ENCODE peak calls at places on chromosomes 7 and 10, in five cellular contexts. X, M, H, D and A are unnamed samples.

GRCh38 chr10:116324227-116324950 is at the start of gene CCDC172:
- DNase-seq in X (no peak), M (no peak), H (no peak), D (no peak), A (no peak)

GRCh38 chr7:28435732-28436378 is 23.5 kb downstream of the CREB5 start:
- DNase-seq in X (no peak), M (no peak), H (no peak), D (no peak), A (no peak)

GRCh38 chr7:27151945-27152815 is at the start of gene HOXA3:
- DNase-seq in X (no peak), M (peak; percentile 84), H (peak; percentile 5), D (peak; percentile 9), A (no peak)

GRCh38 chr7:132350741-132351140 is 225.5 kb downstream of the PLXNA4 start:
- DNase-seq in X (no peak), M (no peak), H (no peak), D (no peak), A (no peak)

GRCh38 chr10:78570633-78571032 is 498.1 kb upstream of the ZMIZ1 start:
- DNase-seq in X (no peak), M (no peak), H (no peak), D (no peak), A (no peak)

GRCh38 chr10:49734676-49735075 is 27.4 kb downstream of the OGDHL start:
- DNase-seq in X (no peak), M (peak; percentile 44), H (no peak), D (no peak), A (no peak)

GRCh38 chr7:147771344-147771743 is 819.2 kb upstream of the C7orf33 start:
- DNase-seq in X (no peak), M (no peak), H (no peak), D (no peak), A (no peak)

GRCh38 chr10:103254538-103255325 is 9.0 kb downstream of the RPEL1 start:
- DNase-seq in X (no peak), M (no peak), H (no peak), D (no peak), A (no peak)

GRCh38 chr10:86556933-86557649 is 35.5 kb upstream of the WAPL start:
- DNase-seq in X (no peak), M (no peak), H (no peak), D (no peak), A (no peak)

GRCh38 chr10:48605264-48605615 is 367 bp upstream of the ARHGAP22 start:
- DNase-seq in X (no peak), M (no peak), H (no peak), D (no peak), A (no peak)

GRCh38 chr7:134907639-134908038 is 78.7 kb upstream of the AGBL3 start:
- DNase-seq in X (no peak), M (no peak), H (no peak), D (no peak), A (no peak)

GRCh38 chr7:148664319-148664718 is 34.4 kb upstream of the CUL1 start:
- DNase-seq in X (no peak), M (no peak), H (peak; percentile 63), D (peak; percentile 26), A (peak; percentile 62)

GRCh38 chr7:116582164-116582732 is 57.4 kb downstream of the CAV1 start:
- DNase-seq in X (no peak), M (no peak), H (no peak), D (no peak), A (no peak)

GRCh38 chr10:118166951-118167350 is 120.2 kb upstream of the RAB11FIP2 start:
- DNase-seq in X (no peak), M (no peak), H (no peak), D (no peak), A (no peak)

GRCh38 chr10:77613476-77614130 is 24.0 kb downstream of the KCNMA1 start:
- DNase-seq in X (no peak), M (no peak), H (no peak), D (no peak), A (no peak)

GRCh38 chr7:21146642-21147423 is 281.1 kb upstream of the SP4 start:
- DNase-seq in X (no peak), M (no peak), H (no peak), D (no peak), A (no peak)

GRCh38 chr7:41156268-41156667 is 546.6 kb downstream of the INHBA start:
- DNase-seq in X (no peak), M (no peak), H (no peak), D (no peak), A (no peak)

GRCh38 chr7:43876266-43876665 is 6.9 kb upstream of the MRPS24 start:
- DNase-seq in X (no peak), M (no peak), H (no peak), D (no peak), A (no peak)

GRCh38 chr7:17301491-17302101 is 3.1 kb downstream of the AHR start:
- DNase-seq in X (no peak), M (peak; percentile 32), H (peak; percentile 31), D (no peak), A (no peak)

GRCh38 chr7:27112960-27113949 is 10.8 kb upstream of the HOXA2 start:
- DNase-seq in X (peak; percentile 69), M (peak; percentile 80), H (no peak), D (no peak), A (no peak)

GRCh38 chr10:6588082-6588481 is 8.0 kb upstream of the PRKCQ start:
- DNase-seq in X (no peak), M (no peak), H (no peak), D (no peak), A (no peak)

GRCh38 chr10:98363188-98363587 is 51.8 kb downstream of the PYROXD2 start:
- DNase-seq in X (no peak), M (no peak), H (no peak), D (no peak), A (no peak)

GRCh38 chr10:69453759-69454158 is 2.5 kb downstream of the TSPAN15 start:
- DNase-seq in X (no peak), M (no peak), H (no peak), D (no peak), A (no peak)

GRCh38 chr10:69451784-69452251 is 553 bp downstream of the TSPAN15 start:
- DNase-seq in X (no peak), M (peak; percentile 84), H (no peak), D (no peak), A (peak; percentile 27)

GRCh38 chr10:69452676-69453415 is 1.6 kb downstream of the TSPAN15 start:
- DNase-seq in X (no peak), M (no peak), H (no peak), D (no peak), A (no peak)

GRCh38 chr10:69449841-69450240 is 1.4 kb upstream of the TSPAN15 start:
- DNase-seq in X (no peak), M (peak; percentile 83), H (peak; percentile 69), D (no peak), A (no peak)

DNA sequence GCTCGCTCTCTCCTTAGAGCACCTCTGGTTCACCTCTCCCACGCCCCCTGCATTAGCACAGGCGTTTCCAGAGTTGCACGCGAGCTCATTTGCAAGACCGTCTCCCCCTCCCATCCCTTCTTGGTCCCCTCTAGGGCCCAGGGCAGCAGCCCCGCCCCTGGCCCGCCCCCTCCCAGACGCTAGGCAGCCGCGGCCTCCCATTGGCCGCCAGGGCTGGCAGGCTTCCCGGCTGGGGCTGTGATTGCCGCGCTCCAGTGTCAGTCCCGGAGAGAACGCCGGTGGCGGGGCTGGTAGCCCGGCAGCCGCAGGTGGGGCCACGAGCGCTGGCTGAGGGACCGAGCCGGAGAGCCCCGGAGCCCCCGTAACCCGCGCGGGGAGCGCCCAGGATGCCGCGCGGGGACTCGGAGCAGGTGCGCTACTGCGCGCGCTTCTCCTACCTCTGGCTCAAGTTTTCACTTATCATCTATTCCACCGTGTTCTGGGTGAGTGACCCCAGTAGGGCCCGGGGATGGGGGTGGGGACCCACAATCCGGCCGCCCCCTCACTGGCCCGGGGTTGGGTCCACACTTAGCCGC is at the start of gene TSPAN15:
- DNase-seq in X (peak; percentile 89), M (peak; percentile 95), H (peak; percentile 94), D (peak; percentile 92), A (peak; percentile 94)
- H3K4me1 ChIP-seq in X (no peaks in the 10 kb centered on the region), M (peaks cover 80% of the 10 kb centered on the region), H (peaks cover 35% of the 10 kb centered on the region), D (peaks cover 58% of the 10 kb centered on the region), A (peaks cover 40% of the 10 kb centered on the region)

GRCh38 chr7:4763794-4764185 is 11.6 kb upstream of the AP5Z1 start:
- DNase-seq in X (no peak), M (no peak), H (no peak), D (no peak), A (no peak)

GRCh38 chr7:4763091-4763793 is 12.2 kb upstream of the AP5Z1 start:
- DNase-seq in X (no peak), M (no peak), H (no peak), D (no peak), A (no peak)

GRCh38 chr7:4760952-4761351 is 14.5 kb upstream of the AP5Z1 start:
- DNase-seq in X (no peak), M (no peak), H (no peak), D (no peak), A (no peak)

GRCh38 chr7:4764402-4765007 is 10.9 kb upstream of the AP5Z1 start:
- DNase-seq in X (no peak), M (no peak), H (no peak), D (no peak), A (no peak)

DNA sequence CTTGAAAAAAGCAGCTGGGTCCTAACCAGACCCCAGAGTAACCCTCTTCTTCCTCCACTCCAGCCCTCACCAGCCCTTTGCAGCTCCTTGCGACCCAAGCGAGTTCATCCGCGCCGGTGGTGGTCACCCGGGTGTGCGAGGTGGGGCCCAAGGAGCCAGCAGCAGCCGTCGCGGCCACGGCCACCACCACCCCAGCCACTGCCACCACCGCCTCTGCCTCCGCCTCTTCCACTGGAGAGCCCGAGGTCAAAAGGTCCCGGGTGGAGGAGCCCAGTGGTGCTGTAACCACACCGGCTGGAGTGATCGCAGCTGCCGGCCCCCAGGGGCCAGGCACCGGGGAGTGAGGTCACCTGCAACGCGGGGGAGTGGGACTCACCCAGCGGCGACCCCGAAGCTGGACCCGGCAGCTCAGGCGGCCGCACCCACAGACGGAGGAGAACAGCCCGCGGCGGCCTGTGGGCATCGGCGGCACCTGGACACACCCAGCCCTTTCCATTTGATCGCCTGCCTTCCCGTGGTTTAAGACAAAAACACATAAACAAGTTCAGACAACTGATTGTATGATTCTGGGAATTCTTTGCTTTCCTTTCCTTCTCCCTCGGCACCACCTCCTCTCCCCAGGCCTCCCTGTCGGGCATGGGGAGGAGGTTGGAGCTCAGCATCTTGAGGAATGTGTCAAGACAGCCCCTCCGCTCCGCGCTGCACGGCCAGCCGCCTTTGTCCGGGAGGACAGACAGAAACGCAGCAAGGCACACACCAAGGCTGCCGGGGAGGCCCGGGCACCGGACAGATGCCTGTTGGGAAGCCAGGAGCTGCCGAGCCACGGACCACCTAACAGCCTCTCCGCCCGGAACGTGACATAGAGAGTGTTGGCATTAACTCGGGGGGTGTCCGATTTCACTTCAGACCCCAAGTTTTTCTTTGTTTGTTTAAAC is 13.0 kb upstream of the AP5Z1 start:
- DNase-seq in X (no peak), M (no peak), H (no peak), D (no peak), A (no peak)
- H3K36me3 ChIP-seq in X (peaks cover 56% of the 10 kb centered on the region), M (no peaks in the 10 kb centered on the region), H (peaks cover 84% of the 10 kb centered on the region), D (peaks cover 84% of the 10 kb centered on the region), A (peaks cover 11% of the 10 kb centered on the region)

GRCh38 chr7:1922870-1923236 is 252.8 kb downstream of the ELFN1 start:
- DNase-seq in X (no peak), M (no peak), H (no peak), D (no peak), A (no peak)
- TF ChIP-seq CTCF in X (no peak), M (no peak), H (no peak), D (no peak), A (no peak)

DNA sequence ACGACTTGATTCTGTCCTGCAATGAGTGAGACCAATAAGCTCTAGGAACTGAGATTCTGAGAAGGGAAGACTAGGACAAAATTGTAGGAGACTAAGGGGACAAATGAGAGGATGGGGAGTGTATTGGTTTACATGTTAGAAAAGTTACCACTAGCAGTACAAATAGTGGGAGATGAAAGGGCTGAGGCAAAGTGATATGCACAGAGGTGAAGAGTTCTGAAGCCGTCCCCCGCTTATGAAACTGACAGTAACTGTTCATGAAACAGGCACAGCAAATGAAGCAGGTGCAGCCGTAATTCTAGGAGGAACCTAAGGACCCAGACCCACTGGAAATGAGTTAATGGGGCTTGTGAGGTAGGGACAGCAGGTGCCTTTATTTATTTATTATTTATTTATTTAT is 211.3 kb downstream of the PRKG1 start:
- DNase-seq in X (no peak), M (no peak), H (no peak), D (no peak), A (no peak)
- H3K4me1 ChIP-seq in X (no peaks in the 10 kb centered on the region), M (peaks cover 3% of the 10 kb centered on the region), H (no peaks in the 10 kb centered on the region), D (no peaks in the 10 kb centered on the region), A (no peaks in the 10 kb centered on the region)